ENCODE peak calls at places on chromosomes 5 and 9, in ten cellular contexts. W is 8988T; V is stimulated activated CD8-positive, alpha-beta memory T cell treated with anti-CD3 and anti-CD28 coated beads, Interleukin-2, amount 100 ng/mL, for 48 hours; D is NCI-H2171; T is neural crest cell; J is AG09319; S is T-helper 2 cell; C is astrocyte; G is progenitor cell of endocrine pancreas; Z is GM12878. M is an unnamed sample.

GRCh38 chr5:73039082-73039481 is 81.3 kb upstream of the TMEM171 start:
- DNase-seq in W (no peak), V (no peak), D (no peak), T (no peak), J (no peak), S (no peak), C (no peak), G (no peak), Z (no peak), M (no peak)

GRCh38 chr5:168288349-168289245 is 2.8 kb upstream of the WWC1 start:
- DNase-seq in W (no peak), V (no peak), D (no peak), T (no peak), J (no peak), S (no peak), C (no peak), G (no peak), Z (no peak), M (no peak)

GRCh38 chr5:139481580-139482049 is 943 bp downstream of the STING1 start:
- DNase-seq in W (no peak), V (no peak), D (no peak), T (no peak), J (no peak), S (peak), C (no peak), G (no peak), Z (no peak), M (peak)

GRCh38 chr5:118115791-118116190 is 872.6 kb downstream of the DTWD2 start:
- DNase-seq in W (no peak), V (no peak), D (no peak), T (no peak), J (no peak), S (no peak), C (peak), G (no peak), Z (no peak), M (no peak)

GRCh38 chr9:108103294-108103693 is 613.7 kb upstream of the KLF4 start:
- DNase-seq in W (no peak), V (no peak), D (no peak), T (no peak), J (no peak), S (peak), C (peak), G (no peak), Z (no peak), M (no peak)

GRCh38 chr9:111582888-111583287 is 16.6 kb downstream of the PTGR1 start:
- DNase-seq in W (no peak), V (no peak), D (no peak), T (no peak), J (no peak), S (no peak), C (no peak), G (no peak), Z (no peak), M (no peak)

GRCh38 chr9:95852059-95853032 is 23.1 kb upstream of the ERCC6L2 start:
- DNase-seq in W (no peak), V (no peak), D (no peak), T (no peak), J (no peak), S (peak), C (peak), G (no peak), Z (peak), M (no peak)

GRCh38 chr5:158845941-158846340 is 253.8 kb downstream of the EBF1 start:
- DNase-seq in W (no peak), V (no peak), D (no peak), T (no peak), J (no peak), S (no peak), C (no peak), G (no peak), Z (no peak), M (no peak)

GRCh38 chr9:131776473-131776872 is 36.6 kb upstream of the RAPGEF1 start:
- DNase-seq in W (no peak), V (peak), D (no peak), T (peak), J (no peak), S (peak), C (peak), G (peak), Z (no peak), M (no peak)

GRCh38 chr5:90962481-90962880 is 403.9 kb downstream of the ADGRV1 start:
- DNase-seq in W (no peak), V (no peak), D (no peak), T (no peak), J (no peak), S (no peak), C (no peak), G (no peak), Z (no peak), M (no peak)

GRCh38 chr9:136010615-136011341 is 49.6 kb upstream of the UBAC1 start:
- DNase-seq in W (no peak), V (no peak), D (no peak), T (no peak), J (no peak), S (no peak), C (no peak), G (no peak), Z (no peak), M (peak)

GRCh38 chr9:81687521-81688261 is 1.7 kb downstream of the TLE1 start:
- DNase-seq in W (no peak), V (no peak), D (no peak), T (peak), J (no peak), S (no peak), C (peak), G (peak), Z (no peak), M (peak)

GRCh38 chr9:86407022-86407421 is 52.8 kb upstream of the TUT7 start:
- DNase-seq in W (no peak), V (no peak), D (no peak), T (no peak), J (no peak), S (no peak), C (peak), G (no peak), Z (no peak), M (peak)